ENCODE peak calls at places on chromosomes 4 and X, in five cellular contexts. V, H, T, Z and B are unnamed samples.

GRCh38 chr4:120723105-120723504 is 199.4 kb downstream of the PRDM5 start:
- DNase-seq in V (no peak), H (no peak), T (no peak), Z (no peak), B (no peak)

GRCh38 chr4:43763029-43763610 is 685.5 kb downstream of the KCTD8 start:
- DNase-seq in V (no peak), T (peak; percentile 1), Z (no peak), H (no peak), B (no peak)

GRCh38 chr4:71009796-71010588 is 16.5 kb downstream of the DCK start:
- DNase-seq in Z (no peak), H (peak; percentile 72), V (no peak), T (peak; percentile 40), B (no peak)

GRCh38 chrX:2710496-2710895 is 19.4 kb downstream of the CD99 start:
- DNase-seq in T (peak; percentile 36), Z (no peak), V (no peak), H (no peak), B (no peak)

GRCh38 chr4:101418055-101418454 is 70.7 kb upstream of the PPP3CA start:
- DNase-seq in H (peak; percentile 55), T (no peak), V (peak; percentile 34), Z (no peak), B (peak; percentile 58)

GRCh38 chrX:40109288-40110008 is 11.7 kb upstream of the BCOR start:
- DNase-seq in V (no peak), H (peak; percentile 69), T (peak; percentile 56), Z (peak; percentile 91), B (no peak)

GRCh38 chr4:26135331-26135730 is 185.5 kb upstream of the RBPJ start:
- DNase-seq in H (no peak), Z (no peak), T (no peak), V (no peak), B (no peak)

GRCh38 chr4:89898304-89898716 is 3.7 kb downstream of the MMRN1 start:
- DNase-seq in H (no peak), T (no peak), Z (peak; percentile 77), V (no peak), B (peak; percentile 43)

GRCh38 chrX:70046978-70047377 is 2.8 kb downstream of the AWAT2 start:
- DNase-seq in V (no peak), H (no peak), T (no peak), Z (no peak), B (no peak)

GRCh38 chr4:108224628-108225053 is 55.9 kb upstream of the LEF1 start:
- DNase-seq in V (no peak), H (peak; percentile 64), T (peak; percentile 37), Z (peak; percentile 59), B (no peak)

GRCh38 chr4:81042578-81043365 is 12.3 kb downstream of the BMP3 start:
- DNase-seq in H (no peak), Z (no peak), V (no peak), T (no peak), B (no peak)

GRCh38 chr4:38548256-38548655 is 115.7 kb upstream of the KLF3 start:
- DNase-seq in V (no peak), Z (no peak), H (no peak), T (no peak), B (no peak)